ENCODE peak calls at places on chromosomes 1 and 21, in eight cellular contexts. B is caudate nucleus, Q is hepatocyte, F is NCI-H345, O is EH, J is T-helper 9 cell, M is NCI-H2107, K is HTR-8/SVneo. R is an unnamed sample.

GRCh38 chr21:25375675-25376074 is 231.6 kb downstream of the MRPL39 start:
- DNase-seq in F (no peak), Q (no peak), K (no peak), M (no peak), B (no peak), O (peak), J (no peak), R (no peak)

GRCh38 chr1:228446849-228447248 is 30.2 kb upstream of the TRIM17 start:
- DNase-seq in O (no peak), B (no peak), K (no peak), Q (no peak), J (no peak), F (no peak), M (no peak), R (no peak)

GRCh38 chr1:91673603-91674002 is 173.0 kb downstream of the CDC7 start:
- DNase-seq in O (no peak), M (no peak), J (no peak), K (no peak), B (no peak), F (no peak), Q (no peak), R (no peak)

GRCh38 chr1:114134518-114134917 is 19.2 kb downstream of the SYT6 start:
- DNase-seq in F (no peak), M (no peak), O (no peak), J (no peak), Q (peak), K (no peak), B (no peak), R (no peak)

GRCh38 chr1:182084487-182085316 is 23.2 kb upstream of the ZNF648 start:
- DNase-seq in O (peak), K (peak), F (peak), M (peak), Q (peak), J (peak), B (peak), R (peak)

GRCh38 chr1:970973-971730 is 4.9 kb downstream of the PLEKHN1 start:
- DNase-seq in J (no peak), B (no peak), K (no peak), O (no peak), F (no peak), Q (no peak), M (no peak), R (no peak)

GRCh38 chr21:35924714-35925301 is 135.5 kb downstream of the SETD4 start:
- DNase-seq in Q (no peak), O (peak), M (no peak), K (peak), B (no peak), J (no peak), F (no peak), R (no peak)

GRCh38 chr1:109996476-109996875 is 11.9 kb downstream of the AHCYL1 start:
- DNase-seq in O (peak), B (no peak), Q (no peak), K (no peak), J (no peak), F (no peak), M (no peak), R (peak)

GRCh38 chr1:201946224-201946908 is at the start of gene LMOD1:
- DNase-seq in K (peak), J (no peak), M (peak), B (peak), Q (peak), O (peak), F (no peak), R (peak)

GRCh38 chr1:203177471-203178039 is 1.9 kb upstream of the MYBPH start:
- DNase-seq in J (no peak), Q (no peak), O (peak), F (no peak), K (peak), M (no peak), B (no peak), R (no peak)

GRCh38 chr21:37564341-37564923 is 197.9 kb downstream of the DYRK1A start:
- DNase-seq in F (peak), M (peak), K (peak), B (peak), J (peak), O (peak), Q (peak), R (peak)

GRCh38 chr1:29772584-29772983 is 536.3 kb downstream of the PTPRU start:
- DNase-seq in Q (no peak), K (no peak), B (no peak), F (no peak), J (no peak), M (no peak), O (no peak), R (no peak)

GRCh38 chr1:153122831-153123421 is 9.6 kb upstream of the SPRR2F start:
- DNase-seq in B (no peak), J (no peak), O (no peak), Q (peak), F (peak), K (no peak), M (peak), R (peak)

R was measured in trophoblast cell.